ENCODE peak calls at places on chromosomes 13 and 19, in nine cellular contexts. R is ascending aorta; F is tibial artery; Y is HCT116; G is CD4-positive, alpha-beta T cell; S is thyroid gland; C is fibroblast of lung; A is dorsolateral prefrontal cortex; T is A549. L is an unnamed sample.

GRCh38 chr19:5048091-5048726 is 79.3 kb downstream of the KDM4B start:
- DNase-seq in R (peak; percentile 89), F (peak; percentile 90), Y (no peak), G (peak; percentile 30), S (peak; percentile 74), C (peak; percentile 74), A (peak; percentile 83), T (peak; percentile 86), L (peak; percentile 82)

GRCh38 chr13:70108276-70108845 is at the start of gene KLHL1:
- DNase-seq in R (no peak), F (no peak), Y (no peak), G (no peak), S (no peak), C (no peak), A (no peak), T (no peak), L (no peak)

GRCh38 chr13:44648392-44649117 is 72.4 kb upstream of the TSC22D1 start:
- DNase-seq in R (no peak), F (no peak), Y (peak; percentile 21), G (no peak), S (no peak), C (no peak), A (no peak), T (no peak), L (no peak)

GRCh38 chr19:54792814-54793213 is 10.6 kb upstream of the KIR2DL4 start:
- DNase-seq in R (no peak), F (no peak), Y (no peak), G (no peak), S (no peak), C (no peak), A (no peak), T (no peak), L (no peak)

GRCh38 chr19:32688315-32688714 is 3.3 kb upstream of the NUDT19 start:
- DNase-seq in R (no peak), F (no peak), Y (no peak), G (no peak), S (no peak), C (no peak), A (no peak), T (no peak), L (no peak)

GRCh38 chr19:2113436-2114211 is 16.9 kb downstream of the IZUMO4 start:
- DNase-seq in R (no peak), F (peak; percentile 77), Y (no peak), G (no peak), S (no peak), C (peak; percentile 48), A (no peak), T (no peak), L (peak; percentile 41)

GRCh38 chr19:15432018-15432494 is 13.3 kb upstream of the AKAP8L start:
- DNase-seq in R (no peak), F (no peak), Y (no peak), G (no peak), S (no peak), C (no peak), A (no peak), T (no peak), L (no peak)

GRCh38 chr13:97781891-97782305 is 171.6 kb upstream of the IPO5 start:
- DNase-seq in R (peak; percentile 84), F (peak; percentile 76), Y (no peak), G (no peak), S (no peak), C (peak; percentile 1), A (no peak), T (no peak), L (no peak)

GRCh38 chr13:47332149-47332548 is 435.3 kb upstream of the HTR2A start:
- DNase-seq in R (no peak), F (no peak), Y (no peak), G (no peak), S (no peak), C (peak; percentile 47), A (no peak), T (no peak), L (no peak)

GRCh38 chr13:53343345-53343744 is 314.7 kb downstream of the OLFM4 start:
- DNase-seq in R (no peak), F (no peak), Y (no peak), G (no peak), S (no peak), C (no peak), A (no peak), T (no peak), L (no peak)

GRCh38 chr19:51714848-51715247 is 8.9 kb downstream of the HAS1 start:
- DNase-seq in R (peak; percentile 50), F (no peak), Y (no peak), G (no peak), S (no peak), C (no peak), A (no peak), T (no peak), L (no peak)

GRCh38 chr19:51719251-51719901 is 4.4 kb downstream of the HAS1 start:
- DNase-seq in R (no peak), F (no peak), Y (no peak), G (no peak), S (no peak), C (no peak), A (peak; percentile 37), T (no peak), L (no peak)

GRCh38 chr19:51713319-51714285 is 10.2 kb downstream of the HAS1 start:
- DNase-seq in R (peak; percentile 62), F (no peak), Y (no peak), G (no peak), S (no peak), C (no peak), A (no peak), T (no peak), L (no peak)

GRCh38 chr19:51715850-51716249 is 7.9 kb downstream of the HAS1 start:
- DNase-seq in R (no peak), F (no peak), Y (no peak), G (no peak), S (no peak), C (no peak), A (no peak), T (no peak), L (no peak)

GRCh38 chr19:51716925-51717324 is 6.9 kb downstream of the HAS1 start:
- DNase-seq in R (peak; percentile 42), F (no peak), Y (no peak), G (no peak), S (no peak), C (no peak), A (no peak), T (no peak), L (no peak)
- TF ChIP-seq CTCF in R (no peak), F (no peak), Y (no peak), G (no peak), S (no peak), C (no peak), A (no peak), T (no peak), L (no peak)

GRCh38 chr19:39533003-39533512 is 406 bp upstream of the EID2B start:
- DNase-seq in R (no peak), F (no peak), Y (no peak), G (no peak), S (no peak), C (no peak), A (no peak), T (no peak), L (no peak)
- H3K27ac ChIP-seq in R (no peak overlapping the region), F (no peak overlapping the region), Y (no peak overlapping the region), G (no peak overlapping the region), S (no peak overlapping the region), C (no peak overlapping the region), A (no peak overlapping the region), T (no peak overlapping the region), L (peak overlapping the region; percentile 79)

GRCh38 chr19:16518483-16519229 is 22.5 kb downstream of the C19orf44 start:
- DNase-seq in R (no peak), F (no peak), Y (no peak), G (no peak), S (no peak), C (no peak), A (no peak), T (no peak), L (no peak)
- TF ChIP-seq CTCF in R (no peak), F (no peak), Y (peak; percentile 31), G (no peak), S (no peak), C (peak; percentile 6), A (no peak), T (no peak), L (no peak)

GRCh38 chr19:16877581-16877980 is 11.2 kb upstream of the F2RL3 start:
- DNase-seq in R (no peak), F (no peak), Y (no peak), G (no peak), S (no peak), C (peak; percentile 27), A (no peak), T (no peak), L (no peak)

GRCh38 chr19:16875584-16876555 is 12.9 kb upstream of the F2RL3 start:
- DNase-seq in R (no peak), F (no peak), Y (no peak), G (no peak), S (no peak), C (no peak), A (no peak), T (no peak), L (no peak)

GRCh38 chr19:16874250-16874977 is 14.4 kb upstream of the F2RL3 start:
- DNase-seq in R (no peak), F (no peak), Y (no peak), G (no peak), S (no peak), C (no peak), A (no peak), T (no peak), L (no peak)

GRCh38 chr19:16878181-16878965 is 10.4 kb upstream of the F2RL3 start:
- DNase-seq in R (no peak), F (no peak), Y (no peak), G (no peak), S (no peak), C (no peak), A (no peak), T (no peak), L (no peak)

DNA sequence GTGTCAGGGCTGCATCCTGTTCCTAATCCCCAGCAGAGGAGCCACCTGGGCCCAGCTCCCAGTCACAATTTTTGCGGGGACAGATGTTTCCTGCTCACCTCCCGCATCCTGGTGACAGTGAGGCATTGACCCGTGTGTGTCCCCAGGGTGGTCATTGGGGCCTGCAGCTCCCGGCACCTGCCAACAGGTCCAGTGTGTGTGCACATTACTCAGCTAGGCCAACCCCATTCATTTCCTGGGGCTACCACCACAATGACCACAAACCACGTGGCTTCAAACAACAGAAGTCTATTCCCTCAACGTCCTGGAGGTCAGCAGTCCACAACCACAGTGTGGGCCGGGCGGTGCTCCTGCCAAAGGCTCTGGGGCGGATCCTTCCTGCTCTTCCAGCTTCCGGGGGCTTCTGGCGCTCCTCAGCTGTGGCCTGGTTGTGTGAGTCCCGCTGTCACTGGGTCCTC is 11.9 kb upstream of the F2RL3 start:
- DNase-seq in R (no peak), F (no peak), Y (no peak), G (no peak), S (peak; percentile 29), C (peak; percentile 88), A (no peak), T (no peak), L (no peak)
- H3K27ac ChIP-seq in R (no peak overlapping the region), F (no peak overlapping the region), Y (no peak overlapping the region), G (no peak overlapping the region), S (peak overlapping the region; percentile 61), C (no peak overlapping the region), A (no peak overlapping the region), T (no peak overlapping the region), L (peak overlapping the region; percentile 59)

L was measured in RWPE1.